ENCODE peak calls at places on chromosomes 1 and 21, in eight cellular contexts. One of them, this sample, is unnamed.

GRCh38 chr1:212575333-212575732 is 33.2 kb upstream of the ATF3 start:
- DNase-seq in AG09309: no peak
- DNase-seq in NB4: no peak
- DNase-seq in mesenchymal stem cell: no peak
- DNase-seq in ascending aorta: no peak
- DNase-seq in lower leg skin: no peak
- DNase-seq in astrocyte of the cerebellum: no peak
- DNase-seq in tibial artery: no peak
- DNase-seq in this sample: no peak

GRCh38 chr1:78223417-78224215 is 177.8 kb downstream of the GIPC2 start:
- DNase-seq in AG09309: peak; percentile 67
- DNase-seq in NB4: no peak
- DNase-seq in mesenchymal stem cell: no peak
- DNase-seq in ascending aorta: no peak
- DNase-seq in lower leg skin: no peak
- DNase-seq in astrocyte of the cerebellum: no peak
- DNase-seq in tibial artery: no peak
- DNase-seq in this sample: peak; percentile 73

GRCh38 chr1:18950415-18951026 is 6.0 kb downstream of the IFFO2 start:
- DNase-seq in AG09309: no peak
- DNase-seq in NB4: no peak
- DNase-seq in mesenchymal stem cell: no peak
- DNase-seq in ascending aorta: peak; percentile 63
- DNase-seq in lower leg skin: no peak
- DNase-seq in astrocyte of the cerebellum: no peak
- DNase-seq in tibial artery: peak; percentile 92
- DNase-seq in this sample: no peak

GRCh38 chr1:58861510-58861909 is 77.7 kb upstream of the JUN start:
- DNase-seq in AG09309: no peak
- DNase-seq in NB4: no peak
- DNase-seq in mesenchymal stem cell: no peak
- DNase-seq in ascending aorta: no peak
- DNase-seq in lower leg skin: no peak
- DNase-seq in astrocyte of the cerebellum: no peak
- DNase-seq in tibial artery: no peak
- DNase-seq in this sample: no peak

GRCh38 chr1:55051169-55051568 is 11.8 kb downstream of the PCSK9 start:
- DNase-seq in AG09309: no peak
- DNase-seq in NB4: no peak
- DNase-seq in mesenchymal stem cell: no peak
- DNase-seq in ascending aorta: no peak
- DNase-seq in lower leg skin: no peak
- DNase-seq in astrocyte of the cerebellum: no peak
- DNase-seq in tibial artery: peak; percentile 48
- DNase-seq in this sample: no peak

GRCh38 chr1:39638965-39639332 is 494 bp downstream of the HEYL start:
- DNase-seq in AG09309: no peak
- DNase-seq in NB4: no peak
- DNase-seq in mesenchymal stem cell: no peak
- DNase-seq in ascending aorta: no peak
- DNase-seq in lower leg skin: no peak
- DNase-seq in astrocyte of the cerebellum: no peak
- DNase-seq in tibial artery: no peak
- DNase-seq in this sample: no peak

GRCh38 chr1:81670286-81670685 is 130.4 kb upstream of the ADGRL2 start:
- DNase-seq in AG09309: peak; percentile 78
- DNase-seq in NB4: no peak
- DNase-seq in mesenchymal stem cell: peak; percentile 91
- DNase-seq in ascending aorta: peak; percentile 22
- DNase-seq in lower leg skin: peak; percentile 39
- DNase-seq in astrocyte of the cerebellum: peak; percentile 87
- DNase-seq in tibial artery: peak; percentile 81
- DNase-seq in this sample: peak; percentile 96

GRCh38 chr1:219621047-219621786 is 8.3 kb upstream of the ZC3H11B start:
- DNase-seq in AG09309: no peak
- DNase-seq in NB4: no peak
- DNase-seq in mesenchymal stem cell: no peak
- DNase-seq in ascending aorta: no peak
- DNase-seq in lower leg skin: no peak
- DNase-seq in astrocyte of the cerebellum: no peak
- DNase-seq in tibial artery: no peak
- DNase-seq in this sample: no peak

GRCh38 chr1:113146242-113147072 is 73.5 kb downstream of the LRIG2 start:
- DNase-seq in AG09309: no peak
- DNase-seq in NB4: peak; percentile 53
- DNase-seq in mesenchymal stem cell: peak; percentile 73
- DNase-seq in ascending aorta: no peak
- DNase-seq in lower leg skin: no peak
- DNase-seq in astrocyte of the cerebellum: no peak
- DNase-seq in tibial artery: no peak
- DNase-seq in this sample: no peak

GRCh38 chr1:156421939-156422601 is 53.1 kb downstream of the RHBG start:
- DNase-seq in AG09309: no peak
- DNase-seq in NB4: no peak
- DNase-seq in mesenchymal stem cell: no peak
- DNase-seq in ascending aorta: no peak
- DNase-seq in lower leg skin: no peak
- DNase-seq in astrocyte of the cerebellum: no peak
- DNase-seq in tibial artery: no peak
- DNase-seq in this sample: no peak

GRCh38 chr21:21165063-21165645 is 166.9 kb downstream of the NCAM2 start:
- DNase-seq in AG09309: peak; percentile 34
- DNase-seq in NB4: no peak
- DNase-seq in mesenchymal stem cell: peak; percentile 89
- DNase-seq in ascending aorta: no peak
- DNase-seq in lower leg skin: no peak
- DNase-seq in astrocyte of the cerebellum: peak; percentile 92
- DNase-seq in tibial artery: no peak
- DNase-seq in this sample: peak; percentile 85

GRCh38 chr21:15159382-15160020 is 94.7 kb upstream of the NRIP1 start:
- DNase-seq in AG09309: no peak
- DNase-seq in NB4: no peak
- DNase-seq in mesenchymal stem cell: no peak
- DNase-seq in ascending aorta: no peak
- DNase-seq in lower leg skin: no peak
- DNase-seq in astrocyte of the cerebellum: no peak
- DNase-seq in tibial artery: no peak
- DNase-seq in this sample: no peak

GRCh38 chr1:38015978-38016640 is 3.6 kb downstream of the UTP11 start:
- DNase-seq in AG09309: no peak
- DNase-seq in NB4: no peak
- DNase-seq in mesenchymal stem cell: no peak
- DNase-seq in ascending aorta: no peak
- DNase-seq in lower leg skin: no peak
- DNase-seq in astrocyte of the cerebellum: no peak
- DNase-seq in tibial artery: no peak
- DNase-seq in this sample: no peak

GRCh38 chr1:153533689-153534201 is 2.0 kb downstream of the S100A6 start:
- DNase-seq in AG09309: peak; percentile 77
- DNase-seq in NB4: no peak
- DNase-seq in mesenchymal stem cell: peak; percentile 94
- DNase-seq in ascending aorta: peak; percentile 60
- DNase-seq in lower leg skin: peak; percentile 77
- DNase-seq in astrocyte of the cerebellum: peak; percentile 47
- DNase-seq in tibial artery: peak; percentile 88
- DNase-seq in this sample: peak; percentile 84

GRCh38 chr1:81387446-81387845 is 413.3 kb upstream of the ADGRL2 start:
- DNase-seq in AG09309: no peak
- DNase-seq in NB4: no peak
- DNase-seq in mesenchymal stem cell: no peak
- DNase-seq in ascending aorta: no peak
- DNase-seq in lower leg skin: no peak
- DNase-seq in astrocyte of the cerebellum: no peak
- DNase-seq in tibial artery: no peak
- DNase-seq in this sample: no peak

GRCh38 chr21:28674807-28675206 is 317.9 kb downstream of the LTN1 start:
- DNase-seq in AG09309: no peak
- DNase-seq in NB4: no peak
- DNase-seq in mesenchymal stem cell: no peak
- DNase-seq in ascending aorta: no peak
- DNase-seq in lower leg skin: no peak
- DNase-seq in astrocyte of the cerebellum: no peak
- DNase-seq in tibial artery: no peak
- DNase-seq in this sample: no peak

GRCh38 chr1:95278173-95278988 is 44.4 kb downstream of the RWDD3 start:
- DNase-seq in AG09309: no peak
- DNase-seq in NB4: no peak
- DNase-seq in mesenchymal stem cell: no peak
- DNase-seq in ascending aorta: no peak
- DNase-seq in lower leg skin: no peak
- DNase-seq in astrocyte of the cerebellum: no peak
- DNase-seq in tibial artery: no peak
- DNase-seq in this sample: no peak

GRCh38 chr1:62325696-62326095 is 6.5 kb upstream of the KANK4 start:
- DNase-seq in AG09309: peak; percentile 87
- DNase-seq in NB4: no peak
- DNase-seq in mesenchymal stem cell: no peak
- DNase-seq in ascending aorta: no peak
- DNase-seq in lower leg skin: no peak
- DNase-seq in astrocyte of the cerebellum: peak; percentile 76
- DNase-seq in tibial artery: no peak
- DNase-seq in this sample: peak; percentile 70

GRCh38 chr1:154575951-154576566 is 8.5 kb downstream of the CHRNB2 start:
- DNase-seq in AG09309: no peak
- DNase-seq in NB4: no peak
- DNase-seq in mesenchymal stem cell: no peak
- DNase-seq in ascending aorta: no peak
- DNase-seq in lower leg skin: no peak
- DNase-seq in astrocyte of the cerebellum: no peak
- DNase-seq in tibial artery: no peak
- DNase-seq in this sample: no peak

GRCh38 chr1:87744763-87745162 is 416.1 kb downstream of the LMO4 start:
- DNase-seq in AG09309: no peak
- DNase-seq in NB4: no peak
- DNase-seq in mesenchymal stem cell: no peak
- DNase-seq in ascending aorta: no peak
- DNase-seq in lower leg skin: no peak
- DNase-seq in astrocyte of the cerebellum: no peak
- DNase-seq in tibial artery: no peak
- DNase-seq in this sample: no peak

GRCh38 chr1:31027693-31028526 is 37.6 kb downstream of the PUM1 start:
- DNase-seq in AG09309: no peak
- DNase-seq in NB4: peak; percentile 78
- DNase-seq in mesenchymal stem cell: no peak
- DNase-seq in ascending aorta: no peak
- DNase-seq in lower leg skin: no peak
- DNase-seq in astrocyte of the cerebellum: no peak
- DNase-seq in tibial artery: no peak
- DNase-seq in this sample: no peak

GRCh38 chr1:23650344-23650990 is 41.1 kb upstream of the RPL11 start:
- DNase-seq in AG09309: no peak
- DNase-seq in NB4: no peak
- DNase-seq in mesenchymal stem cell: no peak
- DNase-seq in ascending aorta: no peak
- DNase-seq in lower leg skin: no peak
- DNase-seq in astrocyte of the cerebellum: no peak
- DNase-seq in tibial artery: no peak
- DNase-seq in this sample: no peak
- H3K4me3 ChIP-seq in AG09309: no peak overlapping the region
- H3K4me3 ChIP-seq in NB4: no peak overlapping the region
- H3K4me3 ChIP-seq in mesenchymal stem cell: no peak overlapping the region
- H3K4me3 ChIP-seq in ascending aorta: no peak overlapping the region
- H3K4me3 ChIP-seq in lower leg skin: no peak overlapping the region
- H3K4me3 ChIP-seq in astrocyte of the cerebellum: no peak overlapping the region
- H3K4me3 ChIP-seq in tibial artery: no peak overlapping the region
- H3K4me3 ChIP-seq in this sample: no peak overlapping the region

DNA sequence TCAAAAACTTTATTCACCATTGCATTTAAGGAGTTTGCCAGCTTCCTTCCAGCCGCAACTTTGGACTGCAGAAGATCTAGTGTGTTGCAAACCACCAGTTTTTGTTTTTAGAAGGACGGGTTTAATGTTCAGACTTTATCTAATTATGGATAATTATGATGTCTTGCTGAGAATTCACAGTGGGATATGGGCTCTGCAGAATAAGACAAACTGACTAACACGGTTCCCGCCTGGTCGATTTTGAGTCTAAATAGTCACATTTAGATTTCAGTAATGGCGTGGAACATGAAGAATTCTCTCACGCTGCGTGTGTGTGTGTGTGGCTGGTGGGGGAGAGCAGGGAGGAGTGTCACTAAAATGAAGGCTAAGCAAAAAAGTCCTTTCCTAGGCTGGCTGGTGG is 48.5 kb upstream of the DMRTB1 start:
- DNase-seq in AG09309: no peak
- DNase-seq in NB4: no peak
- DNase-seq in mesenchymal stem cell: no peak
- DNase-seq in ascending aorta: no peak
- DNase-seq in lower leg skin: no peak
- DNase-seq in astrocyte of the cerebellum: no peak
- DNase-seq in tibial artery: no peak
- DNase-seq in this sample: no peak
- H3K4me3 ChIP-seq in AG09309: no peak overlapping the region
- H3K4me3 ChIP-seq in NB4: no peak overlapping the region
- H3K4me3 ChIP-seq in mesenchymal stem cell: no peak overlapping the region
- H3K4me3 ChIP-seq in ascending aorta: no peak overlapping the region
- H3K4me3 ChIP-seq in lower leg skin: no peak overlapping the region
- H3K4me3 ChIP-seq in astrocyte of the cerebellum: no peak overlapping the region
- H3K4me3 ChIP-seq in tibial artery: no peak overlapping the region
- H3K4me3 ChIP-seq in this sample: no peak overlapping the region

DNA sequence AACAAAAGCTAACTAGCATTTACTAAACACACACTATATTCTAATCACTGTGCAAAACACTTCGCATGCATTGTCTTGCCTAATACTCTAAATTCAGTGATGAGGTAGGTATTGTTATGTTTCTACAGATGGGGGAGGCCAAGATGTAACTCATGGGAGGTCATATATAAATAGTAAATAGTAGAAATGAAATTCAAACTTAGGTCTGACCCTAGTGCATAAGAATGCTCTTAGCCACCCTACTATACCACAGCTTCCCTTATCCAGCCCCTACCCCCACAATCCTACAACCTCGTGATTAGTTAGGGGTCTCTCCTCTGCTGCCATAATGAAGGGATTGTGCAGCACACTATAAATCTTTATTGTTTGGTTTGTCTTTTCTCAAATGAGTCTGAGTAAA is 3.3 kb downstream of the PFDN2 start:
- DNase-seq in AG09309: no peak
- DNase-seq in NB4: no peak
- DNase-seq in mesenchymal stem cell: peak; percentile 22
- DNase-seq in ascending aorta: no peak
- DNase-seq in lower leg skin: no peak
- DNase-seq in astrocyte of the cerebellum: no peak
- DNase-seq in tibial artery: no peak
- DNase-seq in this sample: no peak
- H3K4me3 ChIP-seq in AG09309: no peak overlapping the region
- H3K4me3 ChIP-seq in NB4: no peak overlapping the region
- H3K4me3 ChIP-seq in mesenchymal stem cell: no peak overlapping the region
- H3K4me3 ChIP-seq in ascending aorta: no peak overlapping the region
- H3K4me3 ChIP-seq in lower leg skin: no peak overlapping the region
- H3K4me3 ChIP-seq in astrocyte of the cerebellum: no peak overlapping the region
- H3K4me3 ChIP-seq in tibial artery: no peak overlapping the region
- H3K4me3 ChIP-seq in this sample: no peak overlapping the region

DNA sequence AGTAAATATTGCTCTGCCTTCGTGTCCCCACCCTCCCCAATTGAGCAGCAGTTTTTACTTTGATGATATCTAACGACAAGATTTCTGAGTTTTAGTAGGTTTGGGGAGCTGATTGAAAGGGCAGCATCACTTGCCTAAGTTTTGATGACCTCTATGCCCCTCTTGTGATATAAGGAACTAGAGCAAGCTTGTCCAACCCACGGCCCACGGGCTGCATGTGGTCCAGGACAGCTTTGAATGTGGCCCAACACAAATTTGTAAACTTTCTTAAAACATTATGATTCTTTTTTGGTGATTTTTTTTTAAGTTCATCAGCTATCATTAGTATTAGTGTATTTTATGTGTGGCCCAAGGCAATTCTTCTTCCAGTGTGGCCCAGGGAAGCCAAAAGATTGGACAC is 1.6 kb downstream of the CNIH4 start:
- DNase-seq in AG09309: no peak
- DNase-seq in NB4: peak; percentile 46
- DNase-seq in mesenchymal stem cell: no peak
- DNase-seq in ascending aorta: no peak
- DNase-seq in lower leg skin: no peak
- DNase-seq in astrocyte of the cerebellum: no peak
- DNase-seq in tibial artery: no peak
- DNase-seq in this sample: no peak
- H3K4me3 ChIP-seq in AG09309: peak overlapping the region; percentile 77
- H3K4me3 ChIP-seq in NB4: peak overlapping the region; percentile 88
- H3K4me3 ChIP-seq in mesenchymal stem cell: peak overlapping the region; percentile 94
- H3K4me3 ChIP-seq in ascending aorta: no peak overlapping the region
- H3K4me3 ChIP-seq in lower leg skin: no peak overlapping the region
- H3K4me3 ChIP-seq in astrocyte of the cerebellum: peak overlapping the region; percentile 85
- H3K4me3 ChIP-seq in tibial artery: peak overlapping the region; percentile 85
- H3K4me3 ChIP-seq in this sample: peak overlapping the region; percentile 82